ENCODE peak calls at places on chromosomes 13 and 19, in ten cellular contexts. One of them, this sample, is unnamed.

GRCh38 chr19:16373539-16373938 is 48.9 kb downstream of the KLF2 start:
- DNase-seq in fibroblast of villous mesenchyme: peak; percentile 94
- DNase-seq in mucosa of descending colon: peak; percentile 23
- DNase-seq in cardiac muscle cell: no peak
- DNase-seq in uterus: peak; percentile 73
- DNase-seq in ascending aorta: no peak
- DNase-seq in hepatocyte: no peak
- DNase-seq in cardiac fibroblast: peak; percentile 87
- DNase-seq in OCI-LY7: no peak
- DNase-seq in thoracic aorta: no peak
- DNase-seq in this sample: no peak

GRCh38 chr19:4362871-4363545 is 19.6 kb downstream of the MPND start:
- DNase-seq in ascending aorta: no peak
- DNase-seq in fibroblast of villous mesenchyme: no peak
- DNase-seq in cardiac fibroblast: no peak
- DNase-seq in cardiac muscle cell: no peak
- DNase-seq in OCI-LY7: peak; percentile 31
- DNase-seq in thoracic aorta: no peak
- DNase-seq in mucosa of descending colon: peak; percentile 35
- DNase-seq in hepatocyte: no peak
- DNase-seq in uterus: no peak
- DNase-seq in this sample: no peak

GRCh38 chr13:101706651-101707050 is 254.2 kb downstream of the ITGBL1 start:
- DNase-seq in hepatocyte: peak; percentile 5
- DNase-seq in cardiac muscle cell: no peak
- DNase-seq in OCI-LY7: no peak
- DNase-seq in thoracic aorta: no peak
- DNase-seq in mucosa of descending colon: no peak
- DNase-seq in fibroblast of villous mesenchyme: peak; percentile 96
- DNase-seq in uterus: no peak
- DNase-seq in cardiac fibroblast: peak; percentile 96
- DNase-seq in ascending aorta: no peak
- DNase-seq in this sample: peak; percentile 99

GRCh38 chr19:29978139-29978538 is 36.1 kb downstream of the URI1 start:
- DNase-seq in uterus: no peak
- DNase-seq in hepatocyte: no peak
- DNase-seq in OCI-LY7: no peak
- DNase-seq in ascending aorta: no peak
- DNase-seq in fibroblast of villous mesenchyme: peak; percentile 39
- DNase-seq in cardiac muscle cell: no peak
- DNase-seq in cardiac fibroblast: no peak
- DNase-seq in thoracic aorta: no peak
- DNase-seq in mucosa of descending colon: no peak
- DNase-seq in this sample: no peak

GRCh38 chr19:12711187-12711586 is 12.5 kb downstream of the TNPO2 start:
- DNase-seq in uterus: no peak
- DNase-seq in hepatocyte: no peak
- DNase-seq in fibroblast of villous mesenchyme: no peak
- DNase-seq in cardiac muscle cell: no peak
- DNase-seq in mucosa of descending colon: no peak
- DNase-seq in cardiac fibroblast: no peak
- DNase-seq in OCI-LY7: no peak
- DNase-seq in thoracic aorta: no peak
- DNase-seq in ascending aorta: no peak
- DNase-seq in this sample: no peak

GRCh38 chr13:31045621-31046081 is 113.2 kb downstream of the TEX26 start:
- DNase-seq in ascending aorta: peak; percentile 80
- DNase-seq in mucosa of descending colon: peak; percentile 81
- DNase-seq in cardiac fibroblast: peak; percentile 97
- DNase-seq in thoracic aorta: peak; percentile 9
- DNase-seq in uterus: peak; percentile 62
- DNase-seq in OCI-LY7: no peak
- DNase-seq in cardiac muscle cell: no peak
- DNase-seq in fibroblast of villous mesenchyme: peak; percentile 94
- DNase-seq in hepatocyte: peak; percentile 88
- DNase-seq in this sample: peak; percentile 89

GRCh38 chr19:39473443-39473960 is 7.1 kb upstream of the TIMM50 start:
- DNase-seq in ascending aorta: no peak
- DNase-seq in mucosa of descending colon: no peak
- DNase-seq in uterus: no peak
- DNase-seq in OCI-LY7: no peak
- DNase-seq in hepatocyte: no peak
- DNase-seq in fibroblast of villous mesenchyme: no peak
- DNase-seq in thoracic aorta: no peak
- DNase-seq in cardiac fibroblast: no peak
- DNase-seq in cardiac muscle cell: no peak
- DNase-seq in this sample: no peak

GRCh38 chr19:33823341-33823740 is 26.7 kb downstream of the KCTD15 start:
- DNase-seq in ascending aorta: peak; percentile 41
- DNase-seq in fibroblast of villous mesenchyme: no peak
- DNase-seq in uterus: no peak
- DNase-seq in cardiac fibroblast: no peak
- DNase-seq in mucosa of descending colon: no peak
- DNase-seq in hepatocyte: no peak
- DNase-seq in thoracic aorta: no peak
- DNase-seq in cardiac muscle cell: no peak
- DNase-seq in OCI-LY7: no peak
- DNase-seq in this sample: no peak

GRCh38 chr19:43779820-43780219 is 953 bp downstream of the KCNN4 start:
- DNase-seq in fibroblast of villous mesenchyme: no peak
- DNase-seq in uterus: no peak
- DNase-seq in mucosa of descending colon: no peak
- DNase-seq in OCI-LY7: peak; percentile 75
- DNase-seq in hepatocyte: peak; percentile 14
- DNase-seq in thoracic aorta: no peak
- DNase-seq in cardiac muscle cell: no peak
- DNase-seq in ascending aorta: no peak
- DNase-seq in cardiac fibroblast: no peak
- DNase-seq in this sample: no peak

GRCh38 chr19:6216996-6217751 is 62.6 kb downstream of the MLLT1 start:
- DNase-seq in cardiac fibroblast: no peak
- DNase-seq in hepatocyte: peak; percentile 93
- DNase-seq in fibroblast of villous mesenchyme: peak; percentile 42
- DNase-seq in mucosa of descending colon: peak; percentile 17
- DNase-seq in OCI-LY7: no peak
- DNase-seq in ascending aorta: no peak
- DNase-seq in thoracic aorta: no peak
- DNase-seq in cardiac muscle cell: peak; percentile 95
- DNase-seq in uterus: peak; percentile 59
- DNase-seq in this sample: no peak

GRCh38 chr19:4390017-4390861 is 10.1 kb downstream of the SH3GL1 start:
- DNase-seq in OCI-LY7: no peak
- DNase-seq in mucosa of descending colon: no peak
- DNase-seq in cardiac fibroblast: peak; percentile 66
- DNase-seq in fibroblast of villous mesenchyme: peak; percentile 66
- DNase-seq in uterus: no peak
- DNase-seq in ascending aorta: no peak
- DNase-seq in cardiac muscle cell: peak; percentile 88
- DNase-seq in hepatocyte: peak; percentile 53
- DNase-seq in thoracic aorta: no peak
- DNase-seq in this sample: peak; percentile 55

GRCh38 chr13:113110852-113111315 is 5.3 kb downstream of the F7 start:
- DNase-seq in cardiac muscle cell: no peak
- DNase-seq in uterus: no peak
- DNase-seq in OCI-LY7: no peak
- DNase-seq in hepatocyte: no peak
- DNase-seq in fibroblast of villous mesenchyme: no peak
- DNase-seq in ascending aorta: peak; percentile 58
- DNase-seq in cardiac fibroblast: no peak
- DNase-seq in mucosa of descending colon: no peak
- DNase-seq in thoracic aorta: no peak
- DNase-seq in this sample: no peak

GRCh38 chr13:32211788-32212187 is 103.4 kb downstream of the ZAR1L start:
- DNase-seq in hepatocyte: peak; percentile 18
- DNase-seq in cardiac fibroblast: peak; percentile 71
- DNase-seq in mucosa of descending colon: no peak
- DNase-seq in fibroblast of villous mesenchyme: peak; percentile 99
- DNase-seq in uterus: no peak
- DNase-seq in ascending aorta: no peak
- DNase-seq in cardiac muscle cell: peak; percentile 36
- DNase-seq in thoracic aorta: no peak
- DNase-seq in OCI-LY7: no peak
- DNase-seq in this sample: peak; percentile 99

GRCh38 chr19:13899393-13899792 is 6.5 kb downstream of the BRME1 start:
- DNase-seq in mucosa of descending colon: no peak
- DNase-seq in fibroblast of villous mesenchyme: no peak
- DNase-seq in OCI-LY7: no peak
- DNase-seq in hepatocyte: no peak
- DNase-seq in cardiac muscle cell: no peak
- DNase-seq in ascending aorta: no peak
- DNase-seq in thoracic aorta: no peak
- DNase-seq in cardiac fibroblast: no peak
- DNase-seq in uterus: no peak
- DNase-seq in this sample: no peak

GRCh38 chr19:13905634-13906524 is at the start of the genes BRME1 and CC2D1A:
- DNase-seq in OCI-LY7: peak; percentile 93
- DNase-seq in ascending aorta: peak; percentile 94
- DNase-seq in thoracic aorta: peak; percentile 61
- DNase-seq in fibroblast of villous mesenchyme: peak; percentile 79
- DNase-seq in cardiac muscle cell: peak; percentile 91
- DNase-seq in mucosa of descending colon: peak; percentile 97
- DNase-seq in hepatocyte: peak; percentile 96
- DNase-seq in uterus: peak; percentile 87
- DNase-seq in cardiac fibroblast: peak; percentile 76
- DNase-seq in this sample: peak; percentile 76

GRCh38 chr19:13899912-13900584 is 5.9 kb downstream of the BRME1 start:
- DNase-seq in ascending aorta: no peak
- DNase-seq in OCI-LY7: no peak
- DNase-seq in hepatocyte: no peak
- DNase-seq in cardiac muscle cell: no peak
- DNase-seq in cardiac fibroblast: no peak
- DNase-seq in thoracic aorta: no peak
- DNase-seq in mucosa of descending colon: no peak
- DNase-seq in fibroblast of villous mesenchyme: no peak
- DNase-seq in uterus: no peak
- DNase-seq in this sample: peak; percentile 9

GRCh38 chr19:13906525-13906904 is 514 bp downstream of the CC2D1A start:
- DNase-seq in mucosa of descending colon: peak; percentile 86
- DNase-seq in uterus: no peak
- DNase-seq in cardiac fibroblast: peak; percentile 9
- DNase-seq in thoracic aorta: no peak
- DNase-seq in cardiac muscle cell: no peak
- DNase-seq in hepatocyte: peak; percentile 55
- DNase-seq in ascending aorta: no peak
- DNase-seq in OCI-LY7: peak; percentile 41
- DNase-seq in fibroblast of villous mesenchyme: no peak
- DNase-seq in this sample: peak; percentile 9

GRCh38 chr19:13902993-13903555 is 2.8 kb downstream of the BRME1 start:
- DNase-seq in OCI-LY7: peak; percentile 51
- DNase-seq in fibroblast of villous mesenchyme: no peak
- DNase-seq in hepatocyte: no peak
- DNase-seq in cardiac muscle cell: no peak
- DNase-seq in thoracic aorta: no peak
- DNase-seq in uterus: no peak
- DNase-seq in cardiac fibroblast: peak; percentile 30
- DNase-seq in ascending aorta: no peak
- DNase-seq in mucosa of descending colon: no peak
- DNase-seq in this sample: no peak
- TF ChIP-seq CTCF in OCI-LY7: peak; percentile 79
- TF ChIP-seq CTCF in fibroblast of villous mesenchyme: peak; percentile 39
- TF ChIP-seq CTCF in hepatocyte: peak; percentile 33
- TF ChIP-seq CTCF in cardiac muscle cell: peak; percentile 38
- TF ChIP-seq CTCF in thoracic aorta: no peak
- TF ChIP-seq CTCF in uterus: no peak
- TF ChIP-seq CTCF in cardiac fibroblast: peak; percentile 33
- TF ChIP-seq CTCF in ascending aorta: no peak
- TF ChIP-seq CTCF in mucosa of descending colon: no peak
- TF ChIP-seq CTCF in this sample: peak; percentile 28

GRCh38 chr13:36129539-36129938 is 1.6 kb downstream of the DCLK1 start:
- DNase-seq in mucosa of descending colon: no peak
- DNase-seq in uterus: no peak
- DNase-seq in OCI-LY7: no peak
- DNase-seq in cardiac muscle cell: no peak
- DNase-seq in hepatocyte: no peak
- DNase-seq in ascending aorta: no peak
- DNase-seq in fibroblast of villous mesenchyme: no peak
- DNase-seq in cardiac fibroblast: no peak
- DNase-seq in thoracic aorta: no peak
- DNase-seq in this sample: no peak
- H3K4me3 ChIP-seq in mucosa of descending colon: no peak overlapping the region
- H3K4me3 ChIP-seq in uterus: no peak overlapping the region
- H3K4me3 ChIP-seq in OCI-LY7: no peak overlapping the region
- H3K4me3 ChIP-seq in cardiac muscle cell: no peak overlapping the region
- H3K4me3 ChIP-seq in hepatocyte: no peak overlapping the region
- H3K4me3 ChIP-seq in ascending aorta: no peak overlapping the region
- H3K4me3 ChIP-seq in fibroblast of villous mesenchyme: no peak overlapping the region
- H3K4me3 ChIP-seq in cardiac fibroblast: no peak overlapping the region
- H3K4me3 ChIP-seq in thoracic aorta: no peak overlapping the region
- H3K4me3 ChIP-seq in this sample: no peak overlapping the region

DNA sequence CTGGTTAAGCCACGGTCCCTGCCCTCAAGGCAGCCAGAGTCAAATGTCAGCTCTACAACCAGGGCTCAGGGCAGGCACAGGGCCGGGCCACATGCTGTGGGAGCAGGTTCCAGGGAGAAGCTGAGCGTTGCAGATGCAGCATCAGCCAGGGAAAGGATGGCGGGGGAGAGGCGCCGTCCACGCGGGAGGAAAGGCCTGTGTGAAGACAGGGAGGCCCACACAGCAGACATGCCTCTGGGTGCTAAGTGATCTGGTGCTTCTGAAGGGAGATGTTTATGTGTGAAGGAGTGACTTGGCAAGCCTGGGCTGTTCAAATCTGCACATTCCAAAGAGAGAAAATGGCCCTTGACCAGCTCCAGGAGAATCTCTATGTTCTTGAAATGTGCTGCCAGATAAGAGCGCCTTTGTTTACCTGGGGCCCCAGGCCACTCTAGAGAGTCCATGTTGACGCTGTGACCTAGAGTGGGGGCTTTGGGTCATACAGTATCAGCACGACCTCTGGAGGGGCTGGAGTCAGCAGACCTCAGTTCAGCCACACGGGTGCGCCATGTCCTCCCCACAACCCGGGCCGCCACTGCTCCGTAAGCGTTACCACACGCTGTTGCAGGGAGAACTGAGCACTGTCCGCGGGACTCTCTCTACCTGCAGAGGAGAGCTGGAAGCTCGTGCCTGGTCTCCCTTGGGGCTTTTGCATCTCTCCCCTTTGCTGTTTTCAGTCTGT is 15.9 kb upstream of the ATF5 start:
- DNase-seq in cardiac muscle cell: no peak
- DNase-seq in hepatocyte: peak; percentile 59
- DNase-seq in uterus: no peak
- DNase-seq in fibroblast of villous mesenchyme: peak; percentile 30
- DNase-seq in thoracic aorta: no peak
- DNase-seq in mucosa of descending colon: no peak
- DNase-seq in cardiac fibroblast: no peak
- DNase-seq in ascending aorta: no peak
- DNase-seq in OCI-LY7: no peak
- DNase-seq in this sample: no peak
- TF ChIP-seq CTCF in cardiac muscle cell: no peak
- TF ChIP-seq CTCF in hepatocyte: peak; percentile 29
- TF ChIP-seq CTCF in uterus: no peak
- TF ChIP-seq CTCF in fibroblast of villous mesenchyme: no peak
- TF ChIP-seq CTCF in thoracic aorta: no peak
- TF ChIP-seq CTCF in mucosa of descending colon: no peak
- TF ChIP-seq CTCF in cardiac fibroblast: no peak
- TF ChIP-seq CTCF in ascending aorta: no peak
- TF ChIP-seq CTCF in OCI-LY7: peak; percentile 54
- TF ChIP-seq CTCF in this sample: no peak

DNA sequence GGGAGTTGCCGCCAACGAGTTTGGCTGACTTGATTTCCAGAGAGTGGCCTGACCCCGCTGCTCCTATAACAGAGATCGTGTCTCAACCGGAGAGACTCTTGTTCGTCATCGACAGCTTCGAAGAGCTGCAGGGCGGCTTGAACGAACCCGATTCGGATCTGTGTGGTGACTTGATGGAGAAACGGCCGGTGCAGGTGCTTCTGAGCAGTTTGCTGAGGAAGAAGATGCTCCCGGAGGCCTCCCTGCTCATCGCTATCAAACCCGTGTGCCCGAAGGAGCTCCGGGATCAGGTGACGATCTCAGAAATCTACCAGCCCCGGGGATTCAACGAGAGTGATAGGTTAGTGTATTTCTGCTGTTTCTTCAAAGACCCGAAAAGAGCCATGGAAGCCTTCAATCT is 21.6 kb downstream of the NLRP4 start:
- DNase-seq in ascending aorta: no peak
- DNase-seq in hepatocyte: no peak
- DNase-seq in uterus: no peak
- DNase-seq in cardiac fibroblast: no peak
- DNase-seq in cardiac muscle cell: no peak
- DNase-seq in mucosa of descending colon: no peak
- DNase-seq in thoracic aorta: no peak
- DNase-seq in OCI-LY7: no peak
- DNase-seq in fibroblast of villous mesenchyme: no peak
- DNase-seq in this sample: no peak
- H3K4me3 ChIP-seq in ascending aorta: no peak overlapping the region
- H3K4me3 ChIP-seq in hepatocyte: no peak overlapping the region
- H3K4me3 ChIP-seq in uterus: no peak overlapping the region
- H3K4me3 ChIP-seq in cardiac fibroblast: no peak overlapping the region
- H3K4me3 ChIP-seq in cardiac muscle cell: no peak overlapping the region
- H3K4me3 ChIP-seq in mucosa of descending colon: no peak overlapping the region
- H3K4me3 ChIP-seq in thoracic aorta: no peak overlapping the region
- H3K4me3 ChIP-seq in OCI-LY7: peak overlapping the region; percentile 68
- H3K4me3 ChIP-seq in fibroblast of villous mesenchyme: no peak overlapping the region
- H3K4me3 ChIP-seq in this sample: no peak overlapping the region

This sample was measured in AG10803.